ENCODE peak calls at places on chromosomes 16 and 17, in eight cellular contexts. One of them, this sample, is unnamed.

GRCh38 chr17:19714542-19715411 is 1.6 kb downstream of the SLC47A2 start:
- DNase-seq in Peyer's patch: peak
- DNase-seq in GM12878: no peak
- DNase-seq in esophagus muscularis mucosa: no peak
- DNase-seq in fibroblast of lung: no peak
- DNase-seq in MM.1S: no peak
- DNase-seq in left ventricle myocardium inferior: no peak
- DNase-seq in breast epithelium: no peak
- DNase-seq in this sample: no peak

GRCh38 chr17:21361020-21361809 is 14.9 kb upstream of the KCNJ12 start:
- DNase-seq in fibroblast of lung: no peak
- DNase-seq in esophagus muscularis mucosa: no peak
- DNase-seq in GM12878: no peak
- DNase-seq in Peyer's patch: no peak
- DNase-seq in breast epithelium: no peak
- DNase-seq in left ventricle myocardium inferior: no peak
- DNase-seq in MM.1S: no peak
- DNase-seq in this sample: no peak

GRCh38 chr17:40803617-40804082 is 3.9 kb upstream of the KRT28 start:
- DNase-seq in esophagus muscularis mucosa: no peak
- DNase-seq in MM.1S: peak
- DNase-seq in fibroblast of lung: peak
- DNase-seq in left ventricle myocardium inferior: peak
- DNase-seq in Peyer's patch: peak
- DNase-seq in breast epithelium: peak
- DNase-seq in GM12878: no peak
- DNase-seq in this sample: peak

GRCh38 chr16:70750893-70751467 is 50.0 kb downstream of the VAC14 start:
- DNase-seq in GM12878: no peak
- DNase-seq in MM.1S: no peak
- DNase-seq in Peyer's patch: no peak
- DNase-seq in fibroblast of lung: peak
- DNase-seq in left ventricle myocardium inferior: peak
- DNase-seq in breast epithelium: peak
- DNase-seq in esophagus muscularis mucosa: peak
- DNase-seq in this sample: peak

GRCh38 chr16:58243528-58244004 is 45.7 kb upstream of the CSNK2A2 start:
- DNase-seq in GM12878: peak
- DNase-seq in esophagus muscularis mucosa: no peak
- DNase-seq in Peyer's patch: no peak
- DNase-seq in MM.1S: peak
- DNase-seq in breast epithelium: peak
- DNase-seq in left ventricle myocardium inferior: no peak
- DNase-seq in fibroblast of lung: no peak
- DNase-seq in this sample: no peak

GRCh38 chr17:79890706-79891105 is 51.5 kb upstream of the CBX4 start:
- DNase-seq in MM.1S: no peak
- DNase-seq in breast epithelium: no peak
- DNase-seq in esophagus muscularis mucosa: no peak
- DNase-seq in GM12878: no peak
- DNase-seq in fibroblast of lung: no peak
- DNase-seq in left ventricle myocardium inferior: no peak
- DNase-seq in Peyer's patch: no peak
- DNase-seq in this sample: no peak

GRCh38 chr16:9957002-9957401 is 225.2 kb downstream of the GRIN2A start:
- DNase-seq in Peyer's patch: no peak
- DNase-seq in left ventricle myocardium inferior: no peak
- DNase-seq in GM12878: no peak
- DNase-seq in fibroblast of lung: no peak
- DNase-seq in MM.1S: no peak
- DNase-seq in esophagus muscularis mucosa: no peak
- DNase-seq in breast epithelium: no peak
- DNase-seq in this sample: no peak

GRCh38 chr16:6160871-6161270 is 1063.3 kb upstream of the EEF2KMT start:
- DNase-seq in left ventricle myocardium inferior: no peak
- DNase-seq in GM12878: no peak
- DNase-seq in Peyer's patch: no peak
- DNase-seq in MM.1S: no peak
- DNase-seq in esophagus muscularis mucosa: no peak
- DNase-seq in breast epithelium: no peak
- DNase-seq in fibroblast of lung: no peak
- DNase-seq in this sample: no peak

GRCh38 chr16:27319257-27319965 is 5.6 kb downstream of the IL4R start:
- DNase-seq in fibroblast of lung: no peak
- DNase-seq in breast epithelium: no peak
- DNase-seq in esophagus muscularis mucosa: no peak
- DNase-seq in GM12878: no peak
- DNase-seq in left ventricle myocardium inferior: no peak
- DNase-seq in MM.1S: no peak
- DNase-seq in Peyer's patch: no peak
- DNase-seq in this sample: no peak

GRCh38 chr17:81665205-81666091 is 957 bp downstream of the OXLD1 start:
- DNase-seq in MM.1S: peak
- DNase-seq in fibroblast of lung: peak
- DNase-seq in GM12878: no peak
- DNase-seq in breast epithelium: no peak
- DNase-seq in Peyer's patch: no peak
- DNase-seq in esophagus muscularis mucosa: no peak
- DNase-seq in left ventricle myocardium inferior: no peak
- DNase-seq in this sample: peak

GRCh38 chr17:28750178-28751047 is 6.6 kb downstream of the TRAF4 start:
- DNase-seq in MM.1S: peak
- DNase-seq in GM12878: peak
- DNase-seq in left ventricle myocardium inferior: peak
- DNase-seq in fibroblast of lung: peak
- DNase-seq in esophagus muscularis mucosa: peak
- DNase-seq in Peyer's patch: peak
- DNase-seq in breast epithelium: peak
- DNase-seq in this sample: peak

GRCh38 chr16:74867281-74867849 is 92.7 kb upstream of the FA2H start:
- DNase-seq in GM12878: no peak
- DNase-seq in esophagus muscularis mucosa: no peak
- DNase-seq in breast epithelium: no peak
- DNase-seq in left ventricle myocardium inferior: no peak
- DNase-seq in fibroblast of lung: no peak
- DNase-seq in Peyer's patch: no peak
- DNase-seq in MM.1S: no peak
- DNase-seq in this sample: no peak

GRCh38 chr17:43857141-43857540 is 10.2 kb downstream of the CD300LG start:
- DNase-seq in GM12878: no peak
- DNase-seq in esophagus muscularis mucosa: no peak
- DNase-seq in left ventricle myocardium inferior: no peak
- DNase-seq in Peyer's patch: no peak
- DNase-seq in fibroblast of lung: no peak
- DNase-seq in MM.1S: no peak
- DNase-seq in breast epithelium: no peak
- DNase-seq in this sample: no peak

GRCh38 chr17:22703786-22704441 is 1011.6 kb downstream of the KCNJ18 start:
- DNase-seq in Peyer's patch: no peak
- DNase-seq in esophagus muscularis mucosa: peak
- DNase-seq in breast epithelium: no peak
- DNase-seq in MM.1S: no peak
- DNase-seq in left ventricle myocardium inferior: no peak
- DNase-seq in GM12878: no peak
- DNase-seq in fibroblast of lung: no peak
- DNase-seq in this sample: no peak

GRCh38 chr17:1783834-1784611 is 22.2 kb downstream of the SERPINF1 start:
- DNase-seq in Peyer's patch: no peak
- DNase-seq in MM.1S: peak
- DNase-seq in fibroblast of lung: peak
- DNase-seq in breast epithelium: peak
- DNase-seq in GM12878: no peak
- DNase-seq in esophagus muscularis mucosa: peak
- DNase-seq in left ventricle myocardium inferior: peak
- DNase-seq in this sample: peak

DNA sequence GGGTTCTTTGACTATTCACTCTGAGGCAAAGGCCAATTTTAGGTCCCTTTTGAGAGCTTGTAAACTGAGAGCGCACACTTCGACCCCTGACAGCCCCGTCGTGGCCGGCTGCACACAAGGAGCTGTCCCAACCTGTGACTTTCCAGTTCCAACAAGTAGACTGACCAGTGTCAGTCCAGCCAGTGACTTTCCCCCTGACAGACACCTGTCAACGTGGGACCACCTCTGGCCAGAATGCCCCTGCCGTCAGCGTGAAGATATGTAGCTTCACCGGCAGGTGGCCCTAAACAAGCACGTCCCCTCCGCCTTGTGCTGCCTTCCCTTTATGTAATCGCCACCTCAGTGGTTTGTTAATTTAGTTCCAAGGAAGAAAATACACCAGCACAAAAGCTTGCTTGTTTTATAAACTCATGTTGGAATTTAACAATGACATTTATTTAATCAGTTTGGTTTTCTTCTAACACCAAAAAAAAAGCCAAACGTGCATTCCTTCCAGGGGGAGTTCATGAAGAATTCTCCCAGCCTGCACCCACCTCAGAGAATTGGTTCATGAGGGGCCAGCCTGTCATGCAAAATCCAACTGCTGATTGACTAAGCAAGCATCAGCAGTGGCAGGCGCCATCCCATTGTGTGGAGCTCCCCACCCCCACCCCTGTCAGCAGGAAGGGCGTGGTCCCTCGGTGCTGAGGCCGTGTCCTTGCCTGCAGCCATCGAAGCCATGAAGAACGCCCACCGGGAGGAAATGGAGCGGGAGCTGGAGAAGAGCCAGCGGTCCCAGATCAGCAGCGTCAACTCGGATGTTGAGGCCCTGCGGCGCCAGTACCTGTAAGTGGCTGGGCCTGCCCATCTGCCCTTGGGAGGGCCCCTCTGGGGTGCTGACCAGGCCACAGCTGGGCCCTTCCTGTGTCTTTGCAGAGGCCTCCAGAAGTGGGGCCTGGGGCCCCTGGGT is 33.9 kb downstream of the PLD6 start:
- DNase-seq in GM12878: no peak
- DNase-seq in MM.1S: no peak
- DNase-seq in fibroblast of lung: no peak
- DNase-seq in esophagus muscularis mucosa: no peak
- DNase-seq in Peyer's patch: no peak
- DNase-seq in left ventricle myocardium inferior: peak
- DNase-seq in breast epithelium: no peak
- DNase-seq in this sample: no peak
- TF ChIP-seq CTCF in GM12878: no peak
- TF ChIP-seq CTCF in MM.1S: no peak
- TF ChIP-seq CTCF in fibroblast of lung: no peak
- TF ChIP-seq CTCF in esophagus muscularis mucosa: no peak
- TF ChIP-seq CTCF in Peyer's patch: no peak
- TF ChIP-seq CTCF in left ventricle myocardium inferior: no peak
- TF ChIP-seq CTCF in breast epithelium: no peak
- TF ChIP-seq CTCF in this sample: no peak

DNA sequence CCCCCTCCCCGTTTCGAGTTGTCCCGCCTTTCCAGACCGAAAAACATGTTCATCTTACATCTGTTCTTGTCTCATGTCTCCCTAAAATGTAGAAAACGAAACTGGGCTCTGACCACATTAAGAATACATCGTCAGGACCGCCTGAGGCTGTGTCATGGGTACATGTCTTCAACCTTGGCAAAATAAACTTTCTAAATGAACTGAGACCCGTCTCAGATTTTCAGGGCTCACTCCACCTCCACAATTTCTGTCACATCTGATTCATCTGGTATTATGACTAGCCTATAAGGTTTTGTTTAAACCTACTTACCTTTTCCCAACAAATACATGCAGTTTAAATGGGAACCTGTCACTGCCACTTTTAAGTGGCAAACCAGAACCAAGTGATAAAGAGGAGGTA is 621 bp downstream of the SDR42E1 start:
- DNase-seq in GM12878: no peak
- DNase-seq in esophagus muscularis mucosa: no peak
- DNase-seq in MM.1S: peak
- DNase-seq in fibroblast of lung: no peak
- DNase-seq in left ventricle myocardium inferior: no peak
- DNase-seq in Peyer's patch: no peak
- DNase-seq in breast epithelium: no peak
- DNase-seq in this sample: no peak
- H3K4me3 ChIP-seq in GM12878: peak
- H3K4me3 ChIP-seq in esophagus muscularis mucosa: peak
- H3K4me3 ChIP-seq in MM.1S: peak
- H3K4me3 ChIP-seq in fibroblast of lung: no peak
- H3K4me3 ChIP-seq in left ventricle myocardium inferior: peak
- H3K4me3 ChIP-seq in Peyer's patch: peak
- H3K4me3 ChIP-seq in breast epithelium: peak
- H3K4me3 ChIP-seq in this sample: no peak

GRCh38 chr17:60392042-60392844 is at the start of gene USP32:
- DNase-seq in Peyer's patch: peak
- DNase-seq in MM.1S: peak
- DNase-seq in left ventricle myocardium inferior: peak
- DNase-seq in breast epithelium: peak
- DNase-seq in fibroblast of lung: peak
- DNase-seq in esophagus muscularis mucosa: peak
- DNase-seq in GM12878: peak
- DNase-seq in this sample: peak
- TF ChIP-seq CTCF in Peyer's patch: peak
- TF ChIP-seq CTCF in MM.1S: peak
- TF ChIP-seq CTCF in left ventricle myocardium inferior: peak
- TF ChIP-seq CTCF in breast epithelium: peak
- TF ChIP-seq CTCF in fibroblast of lung: peak
- TF ChIP-seq CTCF in esophagus muscularis mucosa: no peak
- TF ChIP-seq CTCF in GM12878: peak
- TF ChIP-seq CTCF in this sample: no peak

GRCh38 chr17:7306911-7307685 is at the start of gene EIF5A:
- DNase-seq in Peyer's patch: peak
- DNase-seq in breast epithelium: peak
- DNase-seq in left ventricle myocardium inferior: peak
- DNase-seq in fibroblast of lung: peak
- DNase-seq in MM.1S: peak
- DNase-seq in GM12878: peak
- DNase-seq in esophagus muscularis mucosa: peak
- DNase-seq in this sample: peak

GRCh38 chr17:7308625-7309433 is 1.4 kb downstream of the EIF5A start:
- DNase-seq in breast epithelium: peak
- DNase-seq in GM12878: peak
- DNase-seq in MM.1S: peak
- DNase-seq in Peyer's patch: peak
- DNase-seq in fibroblast of lung: peak
- DNase-seq in left ventricle myocardium inferior: peak
- DNase-seq in esophagus muscularis mucosa: no peak
- DNase-seq in this sample: peak

GRCh38 chr17:7307686-7308624 is 527 bp downstream of the EIF5A start:
- DNase-seq in GM12878: no peak
- DNase-seq in fibroblast of lung: peak
- DNase-seq in esophagus muscularis mucosa: no peak
- DNase-seq in left ventricle myocardium inferior: peak
- DNase-seq in Peyer's patch: peak
- DNase-seq in breast epithelium: peak
- DNase-seq in MM.1S: peak
- DNase-seq in this sample: peak

GRCh38 chr17:7311110-7311698 is 3.8 kb downstream of the EIF5A start:
- DNase-seq in esophagus muscularis mucosa: no peak
- DNase-seq in Peyer's patch: no peak
- DNase-seq in breast epithelium: no peak
- DNase-seq in fibroblast of lung: no peak
- DNase-seq in left ventricle myocardium inferior: no peak
- DNase-seq in MM.1S: no peak
- DNase-seq in GM12878: no peak
- DNase-seq in this sample: no peak

DNA sequence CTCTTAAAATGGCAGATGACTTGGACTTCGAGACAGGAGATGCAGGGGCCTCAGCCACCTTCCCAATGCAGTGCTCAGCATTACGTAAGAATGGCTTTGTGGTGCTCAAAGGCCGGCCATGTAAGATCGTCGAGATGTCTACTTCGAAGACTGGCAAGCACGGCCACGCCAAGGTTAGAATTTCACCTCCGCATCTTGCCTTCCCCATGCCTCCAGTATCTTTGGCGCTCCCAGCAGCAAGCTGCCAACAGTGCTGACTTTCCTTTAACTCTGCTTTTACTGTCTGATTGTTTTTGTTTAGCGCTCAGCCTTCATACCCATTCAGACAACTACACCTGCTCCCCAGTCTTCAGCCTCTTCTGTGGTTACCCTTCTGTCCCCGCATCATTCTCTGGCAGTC is 2.2 kb downstream of the EIF5A start:
- DNase-seq in MM.1S: no peak
- DNase-seq in Peyer's patch: no peak
- DNase-seq in GM12878: no peak
- DNase-seq in esophagus muscularis mucosa: no peak
- DNase-seq in left ventricle myocardium inferior: no peak
- DNase-seq in breast epithelium: no peak
- DNase-seq in fibroblast of lung: no peak
- DNase-seq in this sample: no peak
- H3K4me3 ChIP-seq in MM.1S: peak
- H3K4me3 ChIP-seq in Peyer's patch: peak
- H3K4me3 ChIP-seq in GM12878: peak
- H3K4me3 ChIP-seq in esophagus muscularis mucosa: no peak
- H3K4me3 ChIP-seq in left ventricle myocardium inferior: peak
- H3K4me3 ChIP-seq in breast epithelium: peak
- H3K4me3 ChIP-seq in fibroblast of lung: peak
- H3K4me3 ChIP-seq in this sample: peak